ENCODE peak calls at places on chromosomes 7 and 10, in ten cellular contexts. One of them, this sample, is unnamed.

GRCh38 chr7:25714013-25714412 is 438.0 kb upstream of the NFE2L3 start:
- DNase-seq in SK-N-SH: no peak
- DNase-seq in ovary: no peak
- DNase-seq in transverse colon: no peak
- DNase-seq in A549: no peak
- DNase-seq in suprapubic skin: no peak
- DNase-seq in sigmoid colon: no peak
- DNase-seq in HepG2: no peak
- DNase-seq in K562: no peak
- DNase-seq in stomach: no peak
- DNase-seq in this sample: no peak

GRCh38 chr10:32328499-32328898 is 18.5 kb downstream of the EPC1 start:
- DNase-seq in SK-N-SH: no peak
- DNase-seq in suprapubic skin: no peak
- DNase-seq in HepG2: no peak
- DNase-seq in A549: no peak
- DNase-seq in K562: no peak
- DNase-seq in ovary: no peak
- DNase-seq in stomach: no peak
- DNase-seq in sigmoid colon: no peak
- DNase-seq in transverse colon: no peak
- DNase-seq in this sample: no peak

GRCh38 chr10:79329529-79329928 is 17.7 kb upstream of the PPIF start:
- DNase-seq in K562: no peak
- DNase-seq in stomach: no peak
- DNase-seq in ovary: no peak
- DNase-seq in SK-N-SH: no peak
- DNase-seq in suprapubic skin: no peak
- DNase-seq in HepG2: no peak
- DNase-seq in transverse colon: no peak
- DNase-seq in A549: no peak
- DNase-seq in sigmoid colon: no peak
- DNase-seq in this sample: no peak

GRCh38 chr7:35185908-35186731 is 67.8 kb downstream of the TBX20 start:
- DNase-seq in HepG2: no peak
- DNase-seq in sigmoid colon: peak
- DNase-seq in SK-N-SH: peak
- DNase-seq in A549: peak
- DNase-seq in K562: no peak
- DNase-seq in stomach: no peak
- DNase-seq in transverse colon: no peak
- DNase-seq in ovary: no peak
- DNase-seq in suprapubic skin: no peak
- DNase-seq in this sample: peak

GRCh38 chr10:35971397-35971796 is 329.3 kb upstream of the FZD8 start:
- DNase-seq in sigmoid colon: no peak
- DNase-seq in suprapubic skin: no peak
- DNase-seq in SK-N-SH: no peak
- DNase-seq in stomach: no peak
- DNase-seq in A549: no peak
- DNase-seq in K562: no peak
- DNase-seq in ovary: no peak
- DNase-seq in transverse colon: no peak
- DNase-seq in HepG2: no peak
- DNase-seq in this sample: no peak

GRCh38 chr7:5997210-5997808 is 11.5 kb downstream of the PMS2 start:
- DNase-seq in stomach: peak
- DNase-seq in ovary: peak
- DNase-seq in suprapubic skin: no peak
- DNase-seq in K562: peak
- DNase-seq in SK-N-SH: peak
- DNase-seq in HepG2: peak
- DNase-seq in transverse colon: peak
- DNase-seq in sigmoid colon: no peak
- DNase-seq in A549: peak
- DNase-seq in this sample: peak

GRCh38 chr10:8778713-8779112 is 724.2 kb downstream of the GATA3 start:
- DNase-seq in transverse colon: no peak
- DNase-seq in A549: no peak
- DNase-seq in K562: no peak
- DNase-seq in ovary: no peak
- DNase-seq in HepG2: no peak
- DNase-seq in stomach: peak
- DNase-seq in suprapubic skin: no peak
- DNase-seq in SK-N-SH: no peak
- DNase-seq in sigmoid colon: no peak
- DNase-seq in this sample: no peak

GRCh38 chr10:43809211-43809930 is 160.7 kb upstream of the ZNF32 start:
- DNase-seq in sigmoid colon: no peak
- DNase-seq in ovary: no peak
- DNase-seq in K562: no peak
- DNase-seq in SK-N-SH: no peak
- DNase-seq in suprapubic skin: no peak
- DNase-seq in transverse colon: no peak
- DNase-seq in HepG2: no peak
- DNase-seq in A549: no peak
- DNase-seq in stomach: no peak
- DNase-seq in this sample: no peak

GRCh38 chr7:150753826-150754603 is 16.8 kb downstream of the GIMAP5 start:
- DNase-seq in SK-N-SH: peak
- DNase-seq in stomach: no peak
- DNase-seq in ovary: no peak
- DNase-seq in sigmoid colon: no peak
- DNase-seq in K562: no peak
- DNase-seq in transverse colon: no peak
- DNase-seq in A549: no peak
- DNase-seq in suprapubic skin: no peak
- DNase-seq in HepG2: peak
- DNase-seq in this sample: no peak

GRCh38 chr7:78299088-78299487 is 500.5 kb downstream of the PHTF2 start:
- DNase-seq in ovary: no peak
- DNase-seq in SK-N-SH: no peak
- DNase-seq in HepG2: no peak
- DNase-seq in suprapubic skin: no peak
- DNase-seq in stomach: no peak
- DNase-seq in K562: no peak
- DNase-seq in transverse colon: no peak
- DNase-seq in sigmoid colon: no peak
- DNase-seq in A549: no peak
- DNase-seq in this sample: no peak
- TF ChIP-seq EP300 in ovary: no peak
- TF ChIP-seq EP300 in SK-N-SH: no peak
- TF ChIP-seq EP300 in HepG2: no peak
- TF ChIP-seq EP300 in suprapubic skin: no peak
- TF ChIP-seq EP300 in stomach: no peak
- TF ChIP-seq EP300 in K562: no peak
- TF ChIP-seq EP300 in transverse colon: no peak
- TF ChIP-seq EP300 in sigmoid colon: no peak
- TF ChIP-seq EP300 in A549: no peak
- TF ChIP-seq EP300 in this sample: no peak

GRCh38 chr10:19724287-19724686 is 91.9 kb upstream of the PLXDC2 start:
- DNase-seq in A549: no peak
- DNase-seq in SK-N-SH: no peak
- DNase-seq in K562: no peak
- DNase-seq in sigmoid colon: no peak
- DNase-seq in stomach: no peak
- DNase-seq in suprapubic skin: no peak
- DNase-seq in ovary: no peak
- DNase-seq in HepG2: no peak
- DNase-seq in transverse colon: no peak
- DNase-seq in this sample: no peak
- H3K27ac ChIP-seq in A549: no peak
- H3K27ac ChIP-seq in SK-N-SH: no peak
- H3K27ac ChIP-seq in K562: no peak
- H3K27ac ChIP-seq in sigmoid colon: no peak
- H3K27ac ChIP-seq in stomach: no peak
- H3K27ac ChIP-seq in suprapubic skin: no peak
- H3K27ac ChIP-seq in ovary: no peak
- H3K27ac ChIP-seq in HepG2: no peak
- H3K27ac ChIP-seq in transverse colon: no peak
- H3K27ac ChIP-seq in this sample: no peak

DNA sequence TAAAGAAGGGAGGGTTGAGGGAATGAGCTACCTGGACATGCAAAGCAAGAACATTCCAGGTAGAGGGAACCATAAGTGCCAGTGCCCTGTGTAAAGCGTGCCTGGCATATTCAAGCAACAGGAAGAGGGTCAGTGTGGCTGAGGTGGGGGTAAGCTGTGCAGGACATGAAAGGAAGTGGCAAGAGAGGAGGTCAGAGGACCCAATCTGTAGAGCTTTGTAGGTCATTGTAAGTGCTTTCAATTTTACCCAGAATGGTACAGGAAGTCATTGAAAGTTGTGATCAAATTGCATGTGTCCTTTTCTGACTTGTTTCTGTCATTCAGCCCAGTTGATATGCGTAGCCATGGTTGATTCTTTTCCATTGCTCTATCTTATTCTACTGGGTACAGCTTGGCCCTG is 156.6 kb downstream of the NOC3L start:
- DNase-seq in stomach: no peak
- DNase-seq in A549: no peak
- DNase-seq in K562: no peak
- DNase-seq in ovary: no peak
- DNase-seq in suprapubic skin: no peak
- DNase-seq in sigmoid colon: no peak
- DNase-seq in HepG2: no peak
- DNase-seq in transverse colon: no peak
- DNase-seq in SK-N-SH: no peak
- DNase-seq in this sample: no peak
- TF ChIP-seq EP300 in stomach: no peak
- TF ChIP-seq EP300 in A549: no peak
- TF ChIP-seq EP300 in K562: no peak
- TF ChIP-seq EP300 in ovary: no peak
- TF ChIP-seq EP300 in suprapubic skin: no peak
- TF ChIP-seq EP300 in sigmoid colon: no peak
- TF ChIP-seq EP300 in HepG2: no peak
- TF ChIP-seq EP300 in transverse colon: no peak
- TF ChIP-seq EP300 in SK-N-SH: no peak
- TF ChIP-seq EP300 in this sample: no peak

GRCh38 chr10:120506674-120507073 is 49.6 kb downstream of the PLPP4 start:
- DNase-seq in ovary: no peak
- DNase-seq in transverse colon: no peak
- DNase-seq in K562: no peak
- DNase-seq in stomach: no peak
- DNase-seq in A549: no peak
- DNase-seq in SK-N-SH: no peak
- DNase-seq in sigmoid colon: no peak
- DNase-seq in suprapubic skin: no peak
- DNase-seq in HepG2: no peak
- DNase-seq in this sample: no peak

GRCh38 chr10:120507175-120507574 is 50.1 kb downstream of the PLPP4 start:
- DNase-seq in K562: no peak
- DNase-seq in A549: no peak
- DNase-seq in transverse colon: no peak
- DNase-seq in suprapubic skin: no peak
- DNase-seq in ovary: no peak
- DNase-seq in SK-N-SH: no peak
- DNase-seq in sigmoid colon: no peak
- DNase-seq in stomach: no peak
- DNase-seq in HepG2: no peak
- DNase-seq in this sample: no peak

GRCh38 chr10:120505866-120506265 is 48.8 kb downstream of the PLPP4 start:
- DNase-seq in SK-N-SH: no peak
- DNase-seq in transverse colon: no peak
- DNase-seq in A549: no peak
- DNase-seq in HepG2: no peak
- DNase-seq in stomach: no peak
- DNase-seq in ovary: no peak
- DNase-seq in suprapubic skin: no peak
- DNase-seq in sigmoid colon: no peak
- DNase-seq in K562: no peak
- DNase-seq in this sample: no peak

GRCh38 chr10:120505056-120505455 is 48.0 kb downstream of the PLPP4 start:
- DNase-seq in A549: no peak
- DNase-seq in suprapubic skin: no peak
- DNase-seq in stomach: no peak
- DNase-seq in ovary: no peak
- DNase-seq in sigmoid colon: no peak
- DNase-seq in transverse colon: no peak
- DNase-seq in SK-N-SH: no peak
- DNase-seq in K562: no peak
- DNase-seq in HepG2: no peak
- DNase-seq in this sample: no peak

DNA sequence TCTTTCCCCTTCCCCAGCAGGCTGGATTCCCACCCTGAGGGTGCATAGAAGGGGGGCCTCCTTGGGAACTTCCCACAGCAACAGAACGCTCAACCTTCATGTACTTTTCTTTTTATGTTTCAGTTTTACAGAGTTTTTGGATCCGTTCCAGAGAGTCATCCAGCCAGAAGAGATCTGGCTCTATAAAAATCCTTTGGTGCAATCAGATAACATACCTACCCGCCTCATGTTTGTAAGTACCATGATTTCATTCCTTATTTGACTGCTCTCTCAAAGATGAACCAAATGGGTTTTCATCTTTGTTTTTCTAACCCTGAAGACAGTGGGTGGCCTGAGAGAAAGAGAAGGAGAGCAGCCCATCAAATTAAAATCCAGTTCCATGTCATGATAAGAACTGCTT is 46.7 kb downstream of the PLPP4 start:
- DNase-seq in transverse colon: no peak
- DNase-seq in ovary: no peak
- DNase-seq in SK-N-SH: peak
- DNase-seq in HepG2: no peak
- DNase-seq in stomach: no peak
- DNase-seq in K562: no peak
- DNase-seq in suprapubic skin: no peak
- DNase-seq in A549: no peak
- DNase-seq in sigmoid colon: no peak
- DNase-seq in this sample: no peak
- H3K27ac ChIP-seq in transverse colon: no peak
- H3K27ac ChIP-seq in ovary: no peak
- H3K27ac ChIP-seq in SK-N-SH: no peak
- H3K27ac ChIP-seq in HepG2: no peak
- H3K27ac ChIP-seq in stomach: no peak
- H3K27ac ChIP-seq in K562: no peak
- H3K27ac ChIP-seq in suprapubic skin: no peak
- H3K27ac ChIP-seq in A549: no peak
- H3K27ac ChIP-seq in sigmoid colon: no peak
- H3K27ac ChIP-seq in this sample: no peak